ENCODE peak calls at places on chromosomes 3 and 15, in four cellular contexts. Z is activated CD8-positive, alpha-beta memory T cell treated with anti-CD3 and anti-CD28 coated beads for 1 hour; A is activated T-helper 1 cell treated with anti-CD3 and anti-CD28 coated beads, Interleukin-2, amount 50 U/mL, for 16 hours; G is adrenal gland. O is an unnamed sample.

GRCh38 chr3:42035007-42035406 is 56.1 kb upstream of the TRAK1 start:
- DNase-seq in G (no peak), Z (no peak), A (no peak), O (no peak)

GRCh38 chr15:87527416-87527815 is 729.1 kb downstream of the NTRK3 start:
- DNase-seq in Z (no peak), A (no peak), G (no peak), O (no peak)

GRCh38 chr3:108406063-108406660 is 104.2 kb downstream of the MYH15 start:
- DNase-seq in Z (no peak), G (no peak), A (no peak), O (no peak)

GRCh38 chr3:63791974-63792373 is 27.1 kb upstream of the C3orf49 start:
- DNase-seq in G (no peak), Z (no peak), A (no peak), O (no peak)

GRCh38 chr15:62886431-62887071 is 156.0 kb upstream of the TPM1 start:
- DNase-seq in Z (no peak), G (no peak), A (no peak), O (no peak)

GRCh38 chr3:33202581-33203457 is 15.8 kb downstream of the SUSD5 start:
- DNase-seq in A (no peak), Z (no peak), G (no peak), O (no peak)

GRCh38 chr15:90664650-90665287 is 52.4 kb upstream of the BLM start:
- DNase-seq in G (peak; percentile 61), A (no peak), Z (no peak), O (peak; percentile 71)

GRCh38 chr15:98431171-98431570 is 217.2 kb upstream of the IGF1R start:
- DNase-seq in A (no peak), Z (no peak), G (no peak), O (no peak)

GRCh38 chr15:92117301-92117731 is 263.8 kb downstream of the SLCO3A1 start:
- DNase-seq in Z (no peak), G (peak; percentile 38), A (no peak), O (no peak)

GRCh38 chr3:163043074-163043473 is 1546.5 kb downstream of the OTOL1 start:
- DNase-seq in G (no peak), Z (no peak), A (no peak), O (no peak)

GRCh38 chr3:51711352-51712019 is 4.6 kb downstream of the GRM2 start:
- DNase-seq in Z (no peak), A (no peak), G (no peak), O (no peak)

GRCh38 chr3:127417709-127418559 is 130.1 kb upstream of the PRR20G start:
- DNase-seq in A (no peak), Z (no peak), G (no peak), O (peak; percentile 5)

GRCh38 chr15:25249236-25250010 is 189.4 kb downstream of the UBE3A start:
- DNase-seq in G (no peak), Z (no peak), A (no peak), O (no peak)

GRCh38 chr3:126731044-126731443 is 27.0 kb downstream of the CHCHD6 start:
- DNase-seq in A (no peak), G (no peak), Z (no peak), O (no peak)

GRCh38 chr15:87959080-87959479 is 297.5 kb downstream of the NTRK3 start:
- DNase-seq in Z (no peak), G (no peak), A (no peak), O (no peak)

GRCh38 chr15:28098766-28099554 is at the start of gene OCA2:
- DNase-seq in A (no peak), Z (no peak), G (peak; percentile 41), O (peak; percentile 85)

GRCh38 chr15:71313806-71314205 is 198.5 kb downstream of the THSD4 start:
- DNase-seq in Z (no peak), G (no peak), A (no peak), O (no peak)

GRCh38 chr3:197603317-197603933 is 47.7 kb upstream of the BDH1 start:
- DNase-seq in Z (no peak), G (no peak), A (no peak), O (no peak)

GRCh38 chr3:109224333-109224732 is 87.8 kb downstream of the C3orf85 start:
- DNase-seq in G (peak; percentile 9), A (no peak), Z (no peak), O (no peak)

GRCh38 chr15:88797648-88798339 is 5.4 kb upstream of the ACAN start:
- DNase-seq in G (no peak), A (no peak), Z (no peak), O (no peak)